ENCODE peak calls at places on chromosomes 1 and 21, in seven cellular contexts. One of them, this sample, is unnamed.
A peak's percentile ranks its signal among the peaks of the same experiment; 100 is the strongest.

GRCh38 chr1:44822131-44822701 is 13.9 kb downstream of the BTBD19 start:
- DNase-seq in H1: no peak
- DNase-seq in K562: no peak
- DNase-seq in GM12878: no peak
- DNase-seq in SK-N-SH: no peak
- DNase-seq in HepG2: no peak
- DNase-seq in HCT116: no peak
- DNase-seq in this sample: no peak

GRCh38 chr1:189313488-189313887 is 1164.2 kb downstream of the BRINP3 start:
- DNase-seq in H1: no peak
- DNase-seq in K562: no peak
- DNase-seq in GM12878: no peak
- DNase-seq in SK-N-SH: no peak
- DNase-seq in HepG2: no peak
- DNase-seq in HCT116: no peak
- DNase-seq in this sample: no peak

GRCh38 chr1:42736152-42736551 is 3.9 kb downstream of the CLDN19 start:
- DNase-seq in H1: no peak
- DNase-seq in K562: peak; percentile 81
- DNase-seq in GM12878: no peak
- DNase-seq in SK-N-SH: peak; percentile 62
- DNase-seq in HepG2: peak; percentile 25
- DNase-seq in HCT116: no peak
- DNase-seq in this sample: no peak

GRCh38 chr1:116916533-116917460 is 7.1 kb downstream of the PTGFRN start:
- DNase-seq in H1: no peak
- DNase-seq in K562: no peak
- DNase-seq in GM12878: no peak
- DNase-seq in SK-N-SH: no peak
- DNase-seq in HepG2: peak; percentile 72
- DNase-seq in HCT116: no peak
- DNase-seq in this sample: no peak

GRCh38 chr1:226589008-226589733 is 40.6 kb downstream of the STUM start:
- DNase-seq in H1: no peak
- DNase-seq in K562: no peak
- DNase-seq in GM12878: no peak
- DNase-seq in SK-N-SH: no peak
- DNase-seq in HepG2: no peak
- DNase-seq in HCT116: no peak
- DNase-seq in this sample: no peak

GRCh38 chr1:178052650-178053461 is 41.0 kb upstream of the RASAL2 start:
- DNase-seq in H1: no peak
- DNase-seq in K562: no peak
- DNase-seq in GM12878: no peak
- DNase-seq in SK-N-SH: no peak
- DNase-seq in HepG2: peak; percentile 92
- DNase-seq in HCT116: no peak
- DNase-seq in this sample: no peak

GRCh38 chr1:74437035-74437434 is 75.4 kb downstream of the LRRC53 start:
- DNase-seq in H1: no peak
- DNase-seq in K562: no peak
- DNase-seq in GM12878: no peak
- DNase-seq in SK-N-SH: no peak
- DNase-seq in HepG2: no peak
- DNase-seq in HCT116: no peak
- DNase-seq in this sample: no peak

GRCh38 chr1:115725600-115725999 is 42.9 kb downstream of the CASQ2 start:
- DNase-seq in H1: no peak
- DNase-seq in K562: no peak
- DNase-seq in GM12878: no peak
- DNase-seq in SK-N-SH: no peak
- DNase-seq in HepG2: no peak
- DNase-seq in HCT116: no peak
- DNase-seq in this sample: no peak

GRCh38 chr1:150065184-150065871 is 2.2 kb upstream of the VPS45 start:
- DNase-seq in H1: no peak
- DNase-seq in K562: no peak
- DNase-seq in GM12878: no peak
- DNase-seq in SK-N-SH: no peak
- DNase-seq in HepG2: no peak
- DNase-seq in HCT116: peak; percentile 13
- DNase-seq in this sample: no peak

GRCh38 chr1:86380257-86380861 is 15.8 kb downstream of the ODF2L start:
- DNase-seq in H1: no peak
- DNase-seq in K562: peak; percentile 44
- DNase-seq in GM12878: peak; percentile 45
- DNase-seq in SK-N-SH: peak; percentile 41
- DNase-seq in HepG2: peak; percentile 55
- DNase-seq in HCT116: peak; percentile 71
- DNase-seq in this sample: peak; percentile 76

GRCh38 chr1:116376734-116377096 is 3.7 kb downstream of the ATP1A1 start:
- DNase-seq in H1: no peak
- DNase-seq in K562: no peak
- DNase-seq in GM12878: no peak
- DNase-seq in SK-N-SH: no peak
- DNase-seq in HepG2: no peak
- DNase-seq in HCT116: no peak
- DNase-seq in this sample: no peak

GRCh38 chr1:9340172-9340854 is 47.6 kb downstream of the SPSB1 start:
- DNase-seq in H1: no peak
- DNase-seq in K562: no peak
- DNase-seq in GM12878: no peak
- DNase-seq in SK-N-SH: no peak
- DNase-seq in HepG2: no peak
- DNase-seq in HCT116: no peak
- DNase-seq in this sample: no peak

GRCh38 chr1:78003882-78004718 is 639 bp upstream of the DNAJB4 start:
- DNase-seq in H1: no peak
- DNase-seq in K562: peak; percentile 59
- DNase-seq in GM12878: peak; percentile 65
- DNase-seq in SK-N-SH: peak; percentile 27
- DNase-seq in HepG2: peak; percentile 77
- DNase-seq in HCT116: peak; percentile 88
- DNase-seq in this sample: peak; percentile 82

GRCh38 chr1:206672844-206673758 is 11.6 kb upstream of the MAPKAPK2 start:
- DNase-seq in H1: no peak
- DNase-seq in K562: peak; percentile 88
- DNase-seq in GM12878: no peak
- DNase-seq in SK-N-SH: no peak
- DNase-seq in HepG2: no peak
- DNase-seq in HCT116: no peak
- DNase-seq in this sample: no peak

GRCh38 chr21:35254006-35254751 is 205.1 kb upstream of the RUNX1 start:
- DNase-seq in H1: no peak
- DNase-seq in K562: no peak
- DNase-seq in GM12878: no peak
- DNase-seq in SK-N-SH: no peak
- DNase-seq in HepG2: no peak
- DNase-seq in HCT116: no peak
- DNase-seq in this sample: peak; percentile 11

GRCh38 chr21:34061983-34062382 is 11.4 kb upstream of the MRPS6 start:
- DNase-seq in H1: no peak
- DNase-seq in K562: peak; percentile 76
- DNase-seq in GM12878: no peak
- DNase-seq in SK-N-SH: peak; percentile 23
- DNase-seq in HepG2: no peak
- DNase-seq in HCT116: peak; percentile 54
- DNase-seq in this sample: peak; percentile 64

GRCh38 chr1:169795687-169796086 is 980 bp upstream of the METTL18 start:
- DNase-seq in H1: no peak
- DNase-seq in K562: no peak
- DNase-seq in GM12878: no peak
- DNase-seq in SK-N-SH: no peak
- DNase-seq in HepG2: no peak
- DNase-seq in HCT116: no peak
- DNase-seq in this sample: no peak

GRCh38 chr1:162381383-162381782 is at the start of gene C1orf226:
- DNase-seq in H1: no peak
- DNase-seq in K562: no peak
- DNase-seq in GM12878: no peak
- DNase-seq in SK-N-SH: no peak
- DNase-seq in HepG2: no peak
- DNase-seq in HCT116: peak; percentile 67
- DNase-seq in this sample: no peak

GRCh38 chr1:70057500-70057899 is 147.9 kb downstream of the LRRC40 start:
- DNase-seq in H1: no peak
- DNase-seq in K562: no peak
- DNase-seq in GM12878: no peak
- DNase-seq in SK-N-SH: no peak
- DNase-seq in HepG2: no peak
- DNase-seq in HCT116: no peak
- DNase-seq in this sample: no peak

GRCh38 chr1:222813866-222814535 is 838 bp upstream of the DISP1 start:
- DNase-seq in H1: no peak
- DNase-seq in K562: no peak
- DNase-seq in GM12878: no peak
- DNase-seq in SK-N-SH: no peak
- DNase-seq in HepG2: no peak
- DNase-seq in HCT116: no peak
- DNase-seq in this sample: no peak

GRCh38 chr1:27141266-27142003 is 13.5 kb downstream of the SLC9A1 start:
- DNase-seq in H1: no peak
- DNase-seq in K562: no peak
- DNase-seq in GM12878: no peak
- DNase-seq in SK-N-SH: no peak
- DNase-seq in HepG2: no peak
- DNase-seq in HCT116: no peak
- DNase-seq in this sample: peak; percentile 96

GRCh38 chr1:33147275-33147996 is 34.4 kb downstream of the TRIM62 start:
- DNase-seq in H1: no peak
- DNase-seq in K562: no peak
- DNase-seq in GM12878: no peak
- DNase-seq in SK-N-SH: no peak
- DNase-seq in HepG2: no peak
- DNase-seq in HCT116: no peak
- DNase-seq in this sample: no peak

GRCh38 chr1:101781437-101781836 is 215.3 kb downstream of the OLFM3 start:
- DNase-seq in H1: no peak
- DNase-seq in K562: no peak
- DNase-seq in GM12878: no peak
- DNase-seq in SK-N-SH: peak; percentile 3
- DNase-seq in HepG2: no peak
- DNase-seq in HCT116: no peak
- DNase-seq in this sample: no peak

GRCh38 chr1:169305356-169305755 is 62.2 kb downstream of the NME7 start:
- DNase-seq in H1: no peak
- DNase-seq in K562: no peak
- DNase-seq in GM12878: no peak
- DNase-seq in SK-N-SH: no peak
- DNase-seq in HepG2: no peak
- DNase-seq in HCT116: no peak
- DNase-seq in this sample: no peak

GRCh38 chr1:231236131-231236571 is 4.9 kb upstream of the GNPAT start:
- DNase-seq in H1: no peak
- DNase-seq in K562: no peak
- DNase-seq in GM12878: no peak
- DNase-seq in SK-N-SH: no peak
- DNase-seq in HepG2: peak; percentile 87
- DNase-seq in HCT116: no peak
- DNase-seq in this sample: no peak

GRCh38 chr1:218171302-218171893 is 113.7 kb upstream of the RRP15 start:
- DNase-seq in H1: no peak
- DNase-seq in K562: no peak
- DNase-seq in GM12878: no peak
- DNase-seq in SK-N-SH: peak; percentile 35
- DNase-seq in HepG2: peak; percentile 12
- DNase-seq in HCT116: peak; percentile 24
- DNase-seq in this sample: no peak

GRCh38 chr1:46284597-46285564 is 18.5 kb downstream of the LRRC41 start:
- DNase-seq in H1: no peak
- DNase-seq in K562: no peak
- DNase-seq in GM12878: no peak
- DNase-seq in SK-N-SH: no peak
- DNase-seq in HepG2: no peak
- DNase-seq in HCT116: no peak
- DNase-seq in this sample: no peak

GRCh38 chr1:92486251-92487077 is at the start of gene GFI1:
- DNase-seq in H1: no peak
- DNase-seq in K562: no peak
- DNase-seq in GM12878: no peak
- DNase-seq in SK-N-SH: peak; percentile 58
- DNase-seq in HepG2: peak; percentile 49
- DNase-seq in HCT116: no peak
- DNase-seq in this sample: no peak
- TF ChIP-seq JUND in H1: no peak
- TF ChIP-seq JUND in K562: no peak
- TF ChIP-seq JUND in GM12878: no peak
- TF ChIP-seq JUND in SK-N-SH: no peak
- TF ChIP-seq JUND in HepG2: no peak
- TF ChIP-seq JUND in HCT116: no peak
- TF ChIP-seq JUND in this sample: no peak

DNA sequence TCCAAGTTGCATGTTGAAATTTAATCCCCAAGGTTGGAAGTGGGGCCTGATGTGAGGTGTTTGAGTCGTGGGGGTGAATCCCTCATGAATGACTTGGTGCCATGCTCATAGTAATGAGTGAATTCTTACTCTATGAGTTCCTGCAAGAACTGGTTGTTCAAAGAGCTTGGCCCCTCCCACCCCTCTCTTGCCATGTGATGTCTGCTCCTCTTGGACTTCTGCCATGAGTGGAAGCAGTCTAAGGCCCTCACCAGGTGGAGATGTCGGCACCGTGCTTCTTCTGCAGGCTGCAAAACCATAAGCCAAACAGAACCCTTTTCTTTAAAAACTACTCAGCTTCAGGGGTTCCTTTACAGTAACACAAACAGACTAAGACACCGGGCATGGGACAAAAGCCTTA is 14.3 kb downstream of the G0S2 start:
- DNase-seq in H1: no peak
- DNase-seq in K562: no peak
- DNase-seq in GM12878: no peak
- DNase-seq in SK-N-SH: no peak
- DNase-seq in HepG2: no peak
- DNase-seq in HCT116: no peak
- DNase-seq in this sample: no peak
- TF ChIP-seq JUND in H1: no peak
- TF ChIP-seq JUND in K562: no peak
- TF ChIP-seq JUND in GM12878: no peak
- TF ChIP-seq JUND in SK-N-SH: no peak
- TF ChIP-seq JUND in HepG2: no peak
- TF ChIP-seq JUND in HCT116: no peak
- TF ChIP-seq JUND in this sample: no peak

GRCh38 chr1:184502154-184502553 is 115.3 kb downstream of the C1orf21 start:
- DNase-seq in H1: no peak
- DNase-seq in K562: no peak
- DNase-seq in GM12878: no peak
- DNase-seq in SK-N-SH: no peak
- DNase-seq in HepG2: no peak
- DNase-seq in HCT116: no peak
- DNase-seq in this sample: no peak
- TF ChIP-seq JUND in H1: no peak
- TF ChIP-seq JUND in K562: no peak
- TF ChIP-seq JUND in GM12878: no peak
- TF ChIP-seq JUND in SK-N-SH: no peak
- TF ChIP-seq JUND in HepG2: no peak
- TF ChIP-seq JUND in HCT116: no peak
- TF ChIP-seq JUND in this sample: no peak

DNA sequence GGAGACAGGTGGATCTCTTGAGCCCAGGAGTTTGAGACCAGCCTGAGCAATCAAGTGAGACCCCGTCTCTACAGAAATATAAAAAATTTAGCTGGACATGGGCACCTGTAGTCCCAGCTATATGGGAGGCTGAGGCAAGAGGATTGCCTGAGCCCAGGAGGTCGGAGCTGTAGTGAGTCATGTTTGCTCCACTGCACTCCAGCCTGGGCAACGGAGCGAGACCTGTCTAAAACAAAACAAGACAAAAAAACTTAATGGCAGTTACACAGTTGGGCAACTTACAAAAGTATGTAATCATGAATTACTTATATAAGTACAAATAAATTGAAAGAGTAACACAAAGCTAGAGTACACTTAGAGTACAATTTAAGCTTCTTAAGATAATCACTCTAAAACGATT is 25.2 kb downstream of the RC3H1 start:
- DNase-seq in H1: no peak
- DNase-seq in K562: no peak
- DNase-seq in GM12878: no peak
- DNase-seq in SK-N-SH: no peak
- DNase-seq in HepG2: no peak
- DNase-seq in HCT116: no peak
- DNase-seq in this sample: no peak
- TF ChIP-seq JUND in H1: no peak
- TF ChIP-seq JUND in K562: no peak
- TF ChIP-seq JUND in GM12878: no peak
- TF ChIP-seq JUND in SK-N-SH: no peak
- TF ChIP-seq JUND in HepG2: no peak
- TF ChIP-seq JUND in HCT116: no peak
- TF ChIP-seq JUND in this sample: no peak

This sample was measured in T47D.